ENCODE peak calls at places on chromosomes 11 and 22, in six cellular contexts. One of them, this sample, is unnamed.

GRCh38 chr22:39238966-39239510 is 5.7 kb downstream of the PDGFB start:
- DNase-seq in HAP-1: no peak
- DNase-seq in NCI-H1092 treated with DMSO at 0.1 percent for 48 hours: no peak
- DNase-seq in NCI-H774: no peak
- DNase-seq in activated naive CD4-positive, alpha-beta T cell treated with Interleukin-2 at 50 U/mL for 16 hours: no peak
- DNase-seq in stimulated activated CD8-positive, alpha-beta memory T cell treated with anti-CD3 and anti-CD28 coated beads, Interleukin-2, amount 100 ng/mL, for 48 hours: no peak
- DNase-seq in this sample: no peak

GRCh38 chr11:76048763-76049162 is 157.5 kb downstream of the WNT11 start:
- DNase-seq in HAP-1: peak
- DNase-seq in NCI-H1092 treated with DMSO at 0.1 percent for 48 hours: no peak
- DNase-seq in NCI-H774: no peak
- DNase-seq in activated naive CD4-positive, alpha-beta T cell treated with Interleukin-2 at 50 U/mL for 16 hours: no peak
- DNase-seq in stimulated activated CD8-positive, alpha-beta memory T cell treated with anti-CD3 and anti-CD28 coated beads, Interleukin-2, amount 100 ng/mL, for 48 hours: peak
- DNase-seq in this sample: peak

GRCh38 chr11:282630-283360 is 4.6 kb downstream of the NLRP6 start:
- DNase-seq in HAP-1: peak
- DNase-seq in NCI-H1092 treated with DMSO at 0.1 percent for 48 hours: no peak
- DNase-seq in NCI-H774: no peak
- DNase-seq in activated naive CD4-positive, alpha-beta T cell treated with Interleukin-2 at 50 U/mL for 16 hours: peak
- DNase-seq in stimulated activated CD8-positive, alpha-beta memory T cell treated with anti-CD3 and anti-CD28 coated beads, Interleukin-2, amount 100 ng/mL, for 48 hours: no peak
- DNase-seq in this sample: no peak

GRCh38 chr11:66459138-66459778 is 7.4 kb upstream of the PELI3 start:
- DNase-seq in HAP-1: no peak
- DNase-seq in NCI-H1092 treated with DMSO at 0.1 percent for 48 hours: no peak
- DNase-seq in NCI-H774: no peak
- DNase-seq in activated naive CD4-positive, alpha-beta T cell treated with Interleukin-2 at 50 U/mL for 16 hours: no peak
- DNase-seq in stimulated activated CD8-positive, alpha-beta memory T cell treated with anti-CD3 and anti-CD28 coated beads, Interleukin-2, amount 100 ng/mL, for 48 hours: no peak
- DNase-seq in this sample: no peak

GRCh38 chr11:45412521-45412920 is 126.4 kb upstream of the SYT13 start:
- DNase-seq in HAP-1: no peak
- DNase-seq in NCI-H1092 treated with DMSO at 0.1 percent for 48 hours: no peak
- DNase-seq in NCI-H774: no peak
- DNase-seq in activated naive CD4-positive, alpha-beta T cell treated with Interleukin-2 at 50 U/mL for 16 hours: no peak
- DNase-seq in stimulated activated CD8-positive, alpha-beta memory T cell treated with anti-CD3 and anti-CD28 coated beads, Interleukin-2, amount 100 ng/mL, for 48 hours: no peak
- DNase-seq in this sample: no peak

GRCh38 chr11:102469196-102469821 is 16.7 kb upstream of the TMEM123 start:
- DNase-seq in HAP-1: no peak
- DNase-seq in NCI-H1092 treated with DMSO at 0.1 percent for 48 hours: no peak
- DNase-seq in NCI-H774: no peak
- DNase-seq in activated naive CD4-positive, alpha-beta T cell treated with Interleukin-2 at 50 U/mL for 16 hours: no peak
- DNase-seq in stimulated activated CD8-positive, alpha-beta memory T cell treated with anti-CD3 and anti-CD28 coated beads, Interleukin-2, amount 100 ng/mL, for 48 hours: no peak
- DNase-seq in this sample: no peak

GRCh38 chr11:73478737-73479347 is 102.6 kb downstream of the RELT start:
- DNase-seq in HAP-1: peak
- DNase-seq in NCI-H1092 treated with DMSO at 0.1 percent for 48 hours: no peak
- DNase-seq in NCI-H774: no peak
- DNase-seq in activated naive CD4-positive, alpha-beta T cell treated with Interleukin-2 at 50 U/mL for 16 hours: no peak
- DNase-seq in stimulated activated CD8-positive, alpha-beta memory T cell treated with anti-CD3 and anti-CD28 coated beads, Interleukin-2, amount 100 ng/mL, for 48 hours: no peak
- DNase-seq in this sample: no peak

GRCh38 chr22:22929381-22930221 is 42.0 kb downstream of the IGLL5 start:
- DNase-seq in HAP-1: no peak
- DNase-seq in NCI-H1092 treated with DMSO at 0.1 percent for 48 hours: no peak
- DNase-seq in NCI-H774: no peak
- DNase-seq in activated naive CD4-positive, alpha-beta T cell treated with Interleukin-2 at 50 U/mL for 16 hours: no peak
- DNase-seq in stimulated activated CD8-positive, alpha-beta memory T cell treated with anti-CD3 and anti-CD28 coated beads, Interleukin-2, amount 100 ng/mL, for 48 hours: no peak
- DNase-seq in this sample: no peak

GRCh38 chr11:57638005-57638760 is 11.5 kb downstream of the YPEL4 start:
- DNase-seq in HAP-1: peak
- DNase-seq in NCI-H1092 treated with DMSO at 0.1 percent for 48 hours: peak
- DNase-seq in NCI-H774: peak
- DNase-seq in activated naive CD4-positive, alpha-beta T cell treated with Interleukin-2 at 50 U/mL for 16 hours: no peak
- DNase-seq in stimulated activated CD8-positive, alpha-beta memory T cell treated with anti-CD3 and anti-CD28 coated beads, Interleukin-2, amount 100 ng/mL, for 48 hours: no peak
- DNase-seq in this sample: peak

GRCh38 chr11:132123854-132124835 is 753.7 kb downstream of the NTM start:
- DNase-seq in HAP-1: no peak
- DNase-seq in NCI-H1092 treated with DMSO at 0.1 percent for 48 hours: no peak
- DNase-seq in NCI-H774: no peak
- DNase-seq in activated naive CD4-positive, alpha-beta T cell treated with Interleukin-2 at 50 U/mL for 16 hours: no peak
- DNase-seq in stimulated activated CD8-positive, alpha-beta memory T cell treated with anti-CD3 and anti-CD28 coated beads, Interleukin-2, amount 100 ng/mL, for 48 hours: no peak
- DNase-seq in this sample: no peak

GRCh38 chr11:123382555-123383074 is 47.5 kb upstream of the GRAMD1B start:
- DNase-seq in HAP-1: no peak
- DNase-seq in NCI-H1092 treated with DMSO at 0.1 percent for 48 hours: no peak
- DNase-seq in NCI-H774: no peak
- DNase-seq in activated naive CD4-positive, alpha-beta T cell treated with Interleukin-2 at 50 U/mL for 16 hours: no peak
- DNase-seq in stimulated activated CD8-positive, alpha-beta memory T cell treated with anti-CD3 and anti-CD28 coated beads, Interleukin-2, amount 100 ng/mL, for 48 hours: no peak
- DNase-seq in this sample: peak

GRCh38 chr11:75031771-75032549 is 43.2 kb downstream of the NEU3 start:
- DNase-seq in HAP-1: peak
- DNase-seq in NCI-H1092 treated with DMSO at 0.1 percent for 48 hours: peak
- DNase-seq in NCI-H774: peak
- DNase-seq in activated naive CD4-positive, alpha-beta T cell treated with Interleukin-2 at 50 U/mL for 16 hours: peak
- DNase-seq in stimulated activated CD8-positive, alpha-beta memory T cell treated with anti-CD3 and anti-CD28 coated beads, Interleukin-2, amount 100 ng/mL, for 48 hours: peak
- DNase-seq in this sample: peak

GRCh38 chr11:111659201-111659600 is 57.0 kb downstream of the SIK2 start:
- DNase-seq in HAP-1: no peak
- DNase-seq in NCI-H1092 treated with DMSO at 0.1 percent for 48 hours: no peak
- DNase-seq in NCI-H774: no peak
- DNase-seq in activated naive CD4-positive, alpha-beta T cell treated with Interleukin-2 at 50 U/mL for 16 hours: no peak
- DNase-seq in stimulated activated CD8-positive, alpha-beta memory T cell treated with anti-CD3 and anti-CD28 coated beads, Interleukin-2, amount 100 ng/mL, for 48 hours: no peak
- DNase-seq in this sample: no peak

GRCh38 chr11:72328366-72329224 is 84.6 kb upstream of the PHOX2A start:
- DNase-seq in HAP-1: no peak
- DNase-seq in NCI-H1092 treated with DMSO at 0.1 percent for 48 hours: no peak
- DNase-seq in NCI-H774: no peak
- DNase-seq in activated naive CD4-positive, alpha-beta T cell treated with Interleukin-2 at 50 U/mL for 16 hours: no peak
- DNase-seq in stimulated activated CD8-positive, alpha-beta memory T cell treated with anti-CD3 and anti-CD28 coated beads, Interleukin-2, amount 100 ng/mL, for 48 hours: no peak
- DNase-seq in this sample: no peak

GRCh38 chr22:49160261-49161001 is 667.2 kb downstream of the BRD1 start:
- DNase-seq in HAP-1: no peak
- DNase-seq in NCI-H1092 treated with DMSO at 0.1 percent for 48 hours: no peak
- DNase-seq in NCI-H774: no peak
- DNase-seq in activated naive CD4-positive, alpha-beta T cell treated with Interleukin-2 at 50 U/mL for 16 hours: no peak
- DNase-seq in stimulated activated CD8-positive, alpha-beta memory T cell treated with anti-CD3 and anti-CD28 coated beads, Interleukin-2, amount 100 ng/mL, for 48 hours: no peak
- DNase-seq in this sample: no peak

GRCh38 chr22:23828800-23829680 is 9.8 kb downstream of the DERL3 start:
- DNase-seq in HAP-1: no peak
- DNase-seq in NCI-H1092 treated with DMSO at 0.1 percent for 48 hours: no peak
- DNase-seq in NCI-H774: no peak
- DNase-seq in activated naive CD4-positive, alpha-beta T cell treated with Interleukin-2 at 50 U/mL for 16 hours: no peak
- DNase-seq in stimulated activated CD8-positive, alpha-beta memory T cell treated with anti-CD3 and anti-CD28 coated beads, Interleukin-2, amount 100 ng/mL, for 48 hours: no peak
- DNase-seq in this sample: no peak

GRCh38 chr11:32751381-32751780 is 43.1 kb downstream of the CCDC73 start:
- DNase-seq in HAP-1: no peak
- DNase-seq in NCI-H1092 treated with DMSO at 0.1 percent for 48 hours: no peak
- DNase-seq in NCI-H774: no peak
- DNase-seq in activated naive CD4-positive, alpha-beta T cell treated with Interleukin-2 at 50 U/mL for 16 hours: no peak
- DNase-seq in stimulated activated CD8-positive, alpha-beta memory T cell treated with anti-CD3 and anti-CD28 coated beads, Interleukin-2, amount 100 ng/mL, for 48 hours: no peak
- DNase-seq in this sample: no peak